ENCODE peak calls at places on chromosome 10, in four cellular contexts. V is stomach, Y is HFF-Myc, J is lower leg skin. T is an unnamed sample.

GRCh38 chr10:87956055-87956454 is 92.6 kb downstream of the PTEN start:
- DNase-seq in V (no peak), Y (no peak), J (no peak), T (no peak)

GRCh38 chr10:61664985-61665384 is 2.3 kb downstream of the CABCOCO1 start:
- DNase-seq in V (no peak), Y (no peak), J (no peak), T (no peak)

GRCh38 chr10:62133618-62134017 is 135.0 kb downstream of the RTKN2 start:
- DNase-seq in V (no peak), Y (no peak), J (no peak), T (no peak)

GRCh38 chr10:16612148-16612742 is 90.6 kb upstream of the C1QL3 start:
- DNase-seq in V (no peak), Y (no peak), J (no peak), T (no peak)

GRCh38 chr10:58336242-58336641 is 1.4 kb downstream of the UBE2D1 start:
- DNase-seq in V (no peak), Y (no peak), J (no peak), T (no peak)

GRCh38 chr10:104301907-104302690 is 33.1 kb downstream of the GSTO2 start:
- DNase-seq in V (no peak), Y (no peak), J (no peak), T (no peak)

GRCh38 chr10:1324914-1325313 is 268.7 kb downstream of the WDR37 start:
- DNase-seq in V (no peak), Y (no peak), J (no peak), T (no peak)

GRCh38 chr10:4653160-4653559 is 172.8 kb upstream of the AKR1E2 start:
- DNase-seq in V (no peak), Y (no peak), J (no peak), T (no peak)

GRCh38 chr10:37860494-37861190 is 3.2 kb upstream of the ZNF248 start:
- DNase-seq in V (no peak), Y (no peak), J (no peak), T (peak; percentile 19)

GRCh38 chr10:109456566-109457361 is 466.5 kb downstream of the XPNPEP1 start:
- DNase-seq in V (no peak), Y (no peak), J (no peak), T (no peak)

GRCh38 chr10:17742918-17743317 is 9.1 kb upstream of the TMEM236 start:
- DNase-seq in V (peak; percentile 58), Y (peak; percentile 55), J (peak; percentile 88), T (peak; percentile 74)
- H3K4me3 ChIP-seq in V (no peak overlapping the region), Y (no peak overlapping the region), J (no peak overlapping the region), T (no peak overlapping the region)

GRCh38 chr10:128047991-128048826 is 78.0 kb downstream of the MKI67 start:
- DNase-seq in V (no peak), Y (no peak), J (no peak), T (peak; percentile 39)

GRCh38 chr10:128045833-128046120 is 80.4 kb downstream of the MKI67 start:
- DNase-seq in V (no peak), Y (no peak), J (no peak), T (no peak)

GRCh38 chr10:128046156-128046933 is 79.9 kb downstream of the MKI67 start:
- DNase-seq in V (no peak), Y (no peak), J (no peak), T (no peak)

GRCh38 chr10:128047337-128047736 is 78.9 kb downstream of the MKI67 start:
- DNase-seq in V (peak; percentile 90), Y (no peak), J (peak; percentile 94), T (peak; percentile 92)

GRCh38 chr10:128046934-128047251 is 79.3 kb downstream of the MKI67 start:
- DNase-seq in V (no peak), Y (no peak), J (no peak), T (no peak)
- H3K4me3 ChIP-seq in V (no peak overlapping the region), Y (no peak overlapping the region), J (no peak overlapping the region), T (peak overlapping the region; percentile 32)

DNA sequence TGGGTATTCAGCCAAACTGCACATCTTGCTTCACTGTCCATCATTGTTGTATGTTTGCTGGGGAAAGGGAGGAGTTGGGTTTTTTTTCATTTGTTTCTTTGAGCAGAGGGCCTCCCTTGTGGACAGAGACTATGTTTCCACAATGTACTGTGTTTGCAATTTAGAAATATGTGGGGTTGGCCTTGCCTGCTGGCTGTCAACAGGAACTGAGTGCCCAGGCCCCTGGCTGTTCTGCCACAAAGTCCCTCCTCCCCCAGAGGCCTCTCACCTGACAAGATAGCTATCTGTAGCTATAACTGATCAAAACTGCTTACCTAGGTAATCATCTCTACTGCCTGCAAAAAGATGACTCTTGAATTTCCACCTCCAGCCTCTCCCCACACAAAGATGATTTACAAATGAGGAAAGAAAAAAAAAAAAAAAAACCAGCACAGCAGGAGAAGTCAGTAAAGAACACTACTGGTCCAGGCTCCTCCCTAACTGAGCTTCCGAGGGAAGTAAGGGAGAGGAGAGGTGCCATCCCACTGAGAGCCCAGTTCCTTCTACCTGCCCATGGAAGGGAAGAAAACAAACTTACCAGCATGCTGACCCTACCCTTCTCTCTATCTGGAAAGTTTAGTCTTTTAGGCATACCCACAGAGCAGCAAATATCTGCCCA is 121.7 kb downstream of the SGMS1 start:
- DNase-seq in V (no peak), Y (no peak), J (no peak), T (no peak)
- H3K4me3 ChIP-seq in V (no peak overlapping the region), Y (no peak overlapping the region), J (no peak overlapping the region), T (no peak overlapping the region)

GRCh38 chr10:101843032-101843991 is at the start of gene KCNIP2:
- DNase-seq in V (no peak), Y (no peak), J (no peak), T (no peak)
- H3K4me3 ChIP-seq in V (peak within 1 kb of the TSS; percentile 15), Y (no peak within 1 kb of the TSS), J (no peak within 1 kb of the TSS), T (no peak within 1 kb of the TSS)

DNA sequence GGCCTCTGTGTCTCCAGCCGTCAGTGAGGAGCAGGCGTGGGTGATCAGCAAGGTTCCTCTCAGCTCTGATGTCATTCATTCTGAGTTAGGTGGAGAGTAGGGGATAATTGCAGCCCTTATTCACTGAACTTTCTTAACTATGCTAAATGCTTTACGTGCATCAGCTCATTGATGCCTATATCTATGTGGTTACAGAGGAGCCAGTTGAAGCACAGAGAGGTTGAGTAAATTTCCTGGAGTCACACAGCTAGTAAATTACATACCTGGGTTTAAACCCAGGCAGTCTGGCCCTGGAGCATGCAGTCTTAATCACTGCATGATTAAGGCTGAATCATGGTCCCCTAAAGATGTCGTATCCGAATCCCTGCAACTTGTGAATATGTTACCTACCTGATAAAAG is 99.6 kb downstream of the GRK5 start:
- DNase-seq in V (no peak), Y (no peak), J (no peak), T (no peak)
- H3K4me3 ChIP-seq in V (no peak overlapping the region), Y (no peak overlapping the region), J (no peak overlapping the region), T (no peak overlapping the region)

T was measured in colonic mucosa.